ENCODE peak calls at places on chromosomes 4 and X, in six cellular contexts. D is uterus, U is NT2/D1, H is DMS153, F is endothelial cell of umbilical vein, L is GDM1. K is an unnamed sample.
A peak's percentile ranks its signal among the peaks of the same experiment; 100 is the strongest.

GRCh38 chrX:128019218-128019617 is 33.0 kb downstream of the ACTRT1 start:
- DNase-seq in D (no peak), U (no peak), F (no peak), H (no peak), L (no peak), K (no peak)

GRCh38 chrX:17009856-17010650 is 63.6 kb downstream of the REPS2 start:
- DNase-seq in L (no peak), U (no peak), F (peak; percentile 25), D (no peak), H (no peak), K (no peak)

GRCh38 chrX:102976793-102977495 is 39.9 kb downstream of the RAB40AL start:
- DNase-seq in F (no peak), D (no peak), U (no peak), H (no peak), L (no peak), K (no peak)

GRCh38 chrX:126376465-126376864 is 176.1 kb downstream of the DCAF12L1 start:
- DNase-seq in H (no peak), U (no peak), L (no peak), D (no peak), F (no peak), K (no peak)

GRCh38 chrX:78384486-78384885 is 57.1 kb upstream of the CYSLTR1 start:
- DNase-seq in F (no peak), D (no peak), L (no peak), U (no peak), H (no peak), K (no peak)

GRCh38 chr4:54550415-54551171 is 107.2 kb upstream of the KIT start:
- DNase-seq in U (no peak), D (no peak), L (no peak), H (no peak), F (no peak), K (no peak)

GRCh38 chr4:86096373-86096772 is 263.5 kb downstream of the MAPK10 start:
- DNase-seq in F (no peak), L (no peak), D (no peak), U (no peak), H (no peak), K (no peak)

GRCh38 chrX:49915352-49916222 is 6.8 kb upstream of the CLCN5 start:
- DNase-seq in L (peak; percentile 25), F (peak; percentile 49), D (peak; percentile 45), U (peak; percentile 23), H (no peak), K (peak; percentile 80)

GRCh38 chrX:123860506-123860840 is 620 bp downstream of the XIAP start:
- DNase-seq in D (no peak), L (no peak), U (no peak), F (peak; percentile 63), H (peak; percentile 29), K (peak; percentile 72)

GRCh38 chr4:53537606-53538005 is 53.7 kb downstream of the LNX1 start:
- DNase-seq in L (no peak), F (peak; percentile 56), U (no peak), H (no peak), D (peak; percentile 25), K (no peak)

GRCh38 chrX:24014388-24015018 is 12.5 kb downstream of the KLHL15 start:
- DNase-seq in L (no peak), F (no peak), D (no peak), H (no peak), U (no peak), K (no peak)

GRCh38 chr4:143531773-143532491 is 18.4 kb downstream of the SMARCA5 start:
- DNase-seq in H (no peak), U (no peak), F (peak; percentile 83), L (no peak), D (no peak), K (no peak)

GRCh38 chr4:150582101-150582565 is at the start of gene MAB21L2:
- DNase-seq in H (no peak), U (no peak), L (no peak), D (no peak), F (no peak), K (no peak)

GRCh38 chrX:15475486-15475885 is 17.6 kb downstream of the PIR start:
- DNase-seq in H (no peak), U (no peak), D (no peak), F (peak; percentile 41), L (no peak), K (no peak)

GRCh38 chr4:1216869-1217294 is 32.0 kb downstream of the CTBP1 start:
- DNase-seq in F (no peak), D (no peak), U (no peak), L (peak; percentile 55), H (no peak), K (no peak)

GRCh38 chr4:179196511-179196910 is 1754.3 kb upstream of the AGA start:
- DNase-seq in L (no peak), H (no peak), F (no peak), D (no peak), U (no peak), K (no peak)

GRCh38 chr4:95644417-95644816 is 95.6 kb upstream of the UNC5C start:
- DNase-seq in U (no peak), L (no peak), F (no peak), H (no peak), D (no peak), K (no peak)

GRCh38 chrX:139930923-139931645 is 1.8 kb downstream of the ATP11C start:
- DNase-seq in U (no peak), L (peak; percentile 7), D (no peak), F (peak; percentile 42), H (peak; percentile 13), K (peak; percentile 57)

GRCh38 chr4:3699261-3699660 is 66.9 kb upstream of the ADRA2C start:
- DNase-seq in U (no peak), H (no peak), L (no peak), D (no peak), F (no peak), K (no peak)

GRCh38 chr4:24003926-24004325 is 114.1 kb upstream of the PPARGC1A start:
- DNase-seq in L (no peak), U (no peak), F (no peak), H (no peak), D (no peak), K (no peak)

GRCh38 chr4:61984260-61984909 is 784.3 kb downstream of the ADGRL3 start:
- DNase-seq in F (no peak), L (no peak), H (no peak), D (no peak), U (no peak), K (no peak)

GRCh38 chrX:24333371-24333770 is 19.5 kb upstream of the SUPT20HL2 start:
- DNase-seq in L (no peak), U (no peak), H (no peak), D (no peak), F (no peak), K (no peak)

GRCh38 chr4:42371306-42372063 is 25.8 kb upstream of the SHISA3 start:
- DNase-seq in L (peak; percentile 24), F (peak; percentile 79), U (peak; percentile 18), D (no peak), H (no peak), K (peak; percentile 84)

K was measured in HAP-1.